ENCODE peak calls at places on chromosomes 6 and 20, in five cellular contexts. A is K562, E is A549, J is WTC11, P is HepG2. X is an unnamed sample.

GRCh38 chr6:7058250-7058923 is 49.4 kb upstream of the RREB1 start:
- DNase-seq in J (no peak), A (peak), P (peak), E (peak), X (no peak)

GRCh38 chr6:169851641-169852503 is 100.5 kb downstream of the ERMARD start:
- DNase-seq in J (no peak), A (no peak), P (no peak), E (no peak), X (no peak)

GRCh38 chr20:31901615-31902014 is 31.2 kb downstream of the TTLL9 start:
- DNase-seq in J (no peak), P (no peak), A (peak), E (no peak), X (no peak)

GRCh38 chr20:63737940-63738686 is 1.5 kb upstream of the SLC2A4RG start:
- DNase-seq in E (no peak), P (peak), J (peak), A (no peak), X (no peak)

GRCh38 chr6:72530152-72530551 is 91.7 kb upstream of the KCNQ5 start:
- DNase-seq in P (no peak), A (no peak), J (no peak), E (no peak), X (no peak)

GRCh38 chr20:31718952-31719643 is 3.6 kb downstream of the BCL2L1 start:
- DNase-seq in J (no peak), P (no peak), A (peak), E (no peak), X (no peak)

GRCh38 chr6:86529635-86530034 is 407.7 kb upstream of the HTR1E start:
- DNase-seq in P (no peak), J (no peak), A (no peak), E (no peak), X (no peak)

GRCh38 chr20:63238491-63239126 is 2.9 kb downstream of the BIRC7 start:
- DNase-seq in A (peak), E (peak), P (no peak), J (no peak), X (no peak)

GRCh38 chr6:36911946-36912555 is 26.3 kb downstream of the C6orf89 start:
- DNase-seq in E (no peak), J (no peak), A (no peak), P (no peak), X (peak)

GRCh38 chr6:6964675-6965074 is 143.1 kb upstream of the RREB1 start:
- DNase-seq in J (no peak), E (no peak), P (no peak), A (no peak), X (no peak)

GRCh38 chr20:37276494-37277252 is 12.8 kb upstream of the MANBAL start:
- DNase-seq in P (peak), E (peak), A (peak), J (no peak), X (no peak)

GRCh38 chr6:18528084-18528743 is 141.1 kb downstream of the RNF144B start:
- DNase-seq in P (no peak), E (no peak), A (no peak), J (no peak), X (no peak)

GRCh38 chr6:23013776-23014175 is 444.4 kb downstream of the HDGFL1 start:
- DNase-seq in A (no peak), P (no peak), J (no peak), E (no peak), X (no peak)

GRCh38 chr6:14882394-14883073 is 363.3 kb upstream of the JARID2 start:
- DNase-seq in A (no peak), E (no peak), J (no peak), P (no peak), X (no peak)

GRCh38 chr20:4828830-4829493 is 107.3 kb downstream of the PRND start:
- DNase-seq in J (no peak), P (no peak), E (no peak), A (no peak), X (no peak)

GRCh38 chr6:138451043-138451442 is 47.0 kb downstream of the HEBP2 start:
- DNase-seq in A (no peak), J (no peak), E (no peak), P (no peak), X (no peak)

GRCh38 chr20:42494290-42494689 is 695.4 kb downstream of the PTPRT start:
- DNase-seq in E (no peak), P (no peak), A (no peak), J (no peak), X (no peak)

GRCh38 chr20:24490598-24490997 is 21.2 kb downstream of the SYNDIG1 start:
- DNase-seq in P (no peak), E (no peak), A (no peak), J (no peak), X (no peak)

GRCh38 chr6:41596807-41597206 is 41.5 kb upstream of the MDFI start:
- DNase-seq in J (no peak), P (no peak), E (no peak), A (no peak), X (no peak)

GRCh38 chr6:144617231-144618199 is 332.4 kb downstream of the UTRN start:
- DNase-seq in A (no peak), J (no peak), E (no peak), P (no peak), X (no peak)

GRCh38 chr6:105087571-105088211 is 92.1 kb downstream of the POPDC3 start:
- DNase-seq in J (no peak), P (peak), E (peak), A (peak), X (peak)

GRCh38 chr20:11180186-11180585 is 506.4 kb upstream of the JAG1 start:
- DNase-seq in A (no peak), P (peak), E (no peak), J (no peak), X (no peak)
- TF ChIP-seq ESRRA in A (no peak), P (no peak), E (no peak), J (no peak), X (no peak)

DNA sequence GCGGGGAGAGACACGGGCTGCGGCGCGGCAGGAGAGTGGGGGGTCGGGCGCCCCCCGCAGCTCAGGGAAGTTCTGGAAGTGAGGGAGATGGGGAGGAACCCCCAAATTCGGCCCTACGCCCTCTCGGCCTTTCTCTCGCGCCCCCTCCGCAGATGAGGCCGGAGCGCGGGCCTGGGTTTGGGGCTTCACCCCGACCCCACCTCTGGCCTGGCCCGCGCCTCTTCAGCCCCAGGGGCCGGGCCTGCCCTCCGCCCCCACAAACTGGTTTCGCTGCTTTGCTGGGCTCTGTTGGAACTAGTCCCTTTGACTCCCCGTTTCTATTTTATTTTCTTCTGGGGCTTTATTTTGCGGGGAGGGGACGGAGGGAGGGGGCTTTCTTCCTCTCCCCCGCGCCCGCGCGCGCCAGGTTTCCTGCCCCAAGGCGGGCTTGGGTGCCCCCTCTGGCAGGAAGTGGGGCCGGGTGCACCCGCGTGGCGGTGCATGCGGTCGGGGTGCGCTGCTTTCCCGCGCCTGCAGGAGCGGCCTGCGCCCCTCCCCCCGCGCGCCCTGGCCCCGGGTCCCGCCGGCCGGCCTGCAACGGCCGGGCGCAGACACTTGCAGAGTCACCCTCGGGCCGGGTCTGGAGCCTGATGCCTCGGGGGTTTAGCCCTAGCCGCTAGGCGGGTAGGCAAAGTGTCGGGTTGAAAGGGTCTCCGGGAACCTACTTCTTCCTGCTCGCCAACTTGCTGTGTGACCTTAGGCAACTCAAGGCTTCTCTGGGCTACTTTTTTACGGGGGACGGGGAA is 1.2 kb downstream of the HMGA1 start:
- DNase-seq in P (peak), A (peak), E (peak), J (peak), X (no peak)
- TF ChIP-seq ESRRA in P (peak), A (peak), E (no peak), J (peak), X (no peak)

GRCh38 chr20:2742934-2743559 is 50.5 kb downstream of the EBF4 start:
- DNase-seq in P (peak), A (peak), E (peak), J (peak), X (no peak)
- TF ChIP-seq ESRRA in P (peak), A (no peak), E (no peak), J (no peak), X (no peak)

DNA sequence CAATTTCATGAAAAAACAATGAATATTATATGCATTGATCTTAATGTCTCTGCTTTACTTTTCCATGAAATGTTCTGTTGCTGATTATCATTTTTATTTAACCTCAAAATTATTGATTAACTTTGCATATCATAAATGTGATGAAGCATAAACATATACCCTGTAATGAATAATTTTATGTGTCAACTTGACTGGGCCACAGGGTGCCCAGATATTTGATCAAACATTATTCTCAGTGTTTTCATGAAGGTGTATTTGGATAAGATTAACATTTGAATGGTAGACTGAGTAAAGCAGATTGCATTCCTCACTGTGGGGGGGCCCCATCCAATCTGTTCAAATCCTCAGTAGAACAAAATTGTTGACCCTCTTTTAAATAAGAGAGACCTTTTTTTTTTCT is 265.2 kb downstream of the CENPW start:
- DNase-seq in A (no peak), J (no peak), P (no peak), E (no peak), X (no peak)
- TF ChIP-seq ESRRA in A (no peak), J (no peak), P (no peak), E (no peak), X (no peak)

DNA sequence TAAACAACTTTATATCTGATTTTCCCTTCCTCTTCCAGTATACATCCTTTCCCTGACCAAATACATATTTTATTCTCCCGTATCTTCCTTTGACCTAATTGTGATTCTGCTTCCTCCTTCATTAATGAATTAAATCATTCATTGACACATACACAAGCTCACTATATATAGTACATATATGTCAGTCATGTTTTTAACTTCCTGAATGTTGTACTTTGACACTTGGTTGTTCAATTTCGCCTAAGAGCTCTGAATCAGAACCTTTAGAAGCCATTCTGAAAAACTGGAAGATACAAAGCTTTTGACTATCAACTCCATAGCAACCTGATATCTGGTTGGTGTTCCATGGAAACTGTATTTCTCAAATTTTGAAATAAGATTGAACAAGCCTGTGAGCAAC is 27.3 kb upstream of the HFE start:
- DNase-seq in A (no peak), E (no peak), J (no peak), P (no peak), X (no peak)
- TF ChIP-seq ESRRA in A (no peak), E (no peak), J (no peak), P (no peak), X (no peak)

GRCh38 chr6:45617441-45617840 is 239.7 kb upstream of the SUPT3H start:
- DNase-seq in A (no peak), P (no peak), E (no peak), J (no peak), X (no peak)
- TF ChIP-seq ESRRA in A (no peak), P (no peak), E (no peak), J (no peak), X (no peak)

GRCh38 chr6:156949376-156949775 is 172.2 kb downstream of the ARID1B start:
- DNase-seq in E (peak), P (no peak), A (no peak), J (no peak), X (no peak)
- TF ChIP-seq ESRRA in E (no peak), P (no peak), A (no peak), J (no peak), X (no peak)

X was measured in GM12878.